ENCODE peak calls at places on chromosomes 2 and 18, in ten cellular contexts. Q is colonic mucosa; S is fibroblast of lung; H is ovary; B is non-pigmented ciliary epithelial cell; C is effector memory CD4-positive, alpha-beta T cell; O is HT-29; I is activated naive CD4-positive, alpha-beta T cell; X is activated CD4-positive, alpha-beta T cell treated with anti-CD3 and anti-CD28 coated beads for 36 hours; J is activated CD8-positive, alpha-beta memory T cell treated with anti-CD3 and anti-CD28 coated beads, Interleukin-2, amount 50 U/mL, for 48 hours. M is an unnamed sample.

GRCh38 chr2:118131771-118132170 is 43.5 kb downstream of the INSIG2 start:
- DNase-seq in I (no peak), H (no peak), O (no peak), C (no peak), B (no peak), J (no peak), X (no peak), Q (no peak), S (no peak), M (no peak)

GRCh38 chr18:63290456-63291200 is 28.9 kb downstream of the BCL2 start:
- DNase-seq in S (no peak), J (no peak), B (no peak), O (no peak), I (no peak), X (peak), Q (no peak), C (no peak), H (peak), M (peak)

GRCh38 chr2:159555651-159556392 is 60.5 kb downstream of the BAZ2B start:
- DNase-seq in O (no peak), S (no peak), H (no peak), I (no peak), C (no peak), J (no peak), X (no peak), Q (no peak), B (no peak), M (no peak)

GRCh38 chr2:132404056-132404455 is 12.5 kb upstream of the GPR39 start:
- DNase-seq in Q (no peak), S (no peak), I (no peak), O (no peak), H (no peak), J (no peak), B (no peak), X (no peak), C (no peak), M (no peak)

GRCh38 chr2:134455426-134455825 is 201.6 kb downstream of the MGAT5 start:
- DNase-seq in O (no peak), I (no peak), X (no peak), H (no peak), J (peak), C (no peak), S (no peak), Q (no peak), B (no peak), M (no peak)

GRCh38 chr2:134231965-134232340 is 21.9 kb upstream of the MGAT5 start:
- DNase-seq in X (no peak), S (peak), O (no peak), I (no peak), Q (no peak), B (no peak), J (no peak), C (no peak), H (no peak), M (peak)

GRCh38 chr2:172647439-172647838 is 88.2 kb upstream of the RAPGEF4 start:
- DNase-seq in O (no peak), C (no peak), X (no peak), H (no peak), I (no peak), Q (no peak), S (peak), J (no peak), B (no peak), M (no peak)

GRCh38 chr18:63897072-63897471 is 9.6 kb downstream of the SERPINB2 start:
- DNase-seq in I (no peak), Q (no peak), X (no peak), C (no peak), J (no peak), H (no peak), O (no peak), S (no peak), B (no peak), M (no peak)

GRCh38 chr2:11872948-11873269 is 126.5 kb downstream of the LPIN1 start:
- DNase-seq in S (no peak), X (no peak), J (no peak), B (no peak), I (no peak), Q (no peak), O (no peak), H (no peak), C (no peak), M (no peak)

GRCh38 chr18:24799720-24800119 is 339.3 kb downstream of the HRH4 start:
- DNase-seq in C (no peak), X (no peak), B (no peak), H (no peak), Q (no peak), S (no peak), J (no peak), I (no peak), O (no peak), M (no peak)

M was measured in T-helper 1 cell.